ENCODE peak calls at places on chromosome 5, in four cellular contexts. One of them, this sample, is unnamed.

GRCh38 chr5:55360190-55360589 is 52.4 kb downstream of the MTREX start:
- DNase-seq in stimulated activated CD4-positive, alpha-beta T cell treated with anti-CD3 and anti-CD28 coated beads, Interleukin-1b, Interleukin-23, amount 100 ng/mL, for 1 hour: no peak
- DNase-seq in non-pigmented ciliary epithelial cell: no peak
- DNase-seq in effector CD8-positive, alpha-beta T cell: no peak
- DNase-seq in this sample: no peak

GRCh38 chr5:172492097-172492840 is 37.9 kb upstream of the SH3PXD2B start:
- DNase-seq in effector CD8-positive, alpha-beta T cell: no peak
- DNase-seq in non-pigmented ciliary epithelial cell: no peak
- DNase-seq in stimulated activated CD4-positive, alpha-beta T cell treated with anti-CD3 and anti-CD28 coated beads, Interleukin-1b, Interleukin-23, amount 100 ng/mL, for 1 hour: no peak
- DNase-seq in this sample: no peak

GRCh38 chr5:160923927-160924705 is 72.1 kb upstream of the ATP10B start:
- DNase-seq in non-pigmented ciliary epithelial cell: no peak
- DNase-seq in stimulated activated CD4-positive, alpha-beta T cell treated with anti-CD3 and anti-CD28 coated beads, Interleukin-1b, Interleukin-23, amount 100 ng/mL, for 1 hour: no peak
- DNase-seq in effector CD8-positive, alpha-beta T cell: no peak
- DNase-seq in this sample: peak; percentile 26

GRCh38 chr5:13664377-13664776 is 280.1 kb downstream of the DNAH5 start:
- DNase-seq in stimulated activated CD4-positive, alpha-beta T cell treated with anti-CD3 and anti-CD28 coated beads, Interleukin-1b, Interleukin-23, amount 100 ng/mL, for 1 hour: no peak
- DNase-seq in non-pigmented ciliary epithelial cell: peak; percentile 87
- DNase-seq in effector CD8-positive, alpha-beta T cell: no peak
- DNase-seq in this sample: no peak

GRCh38 chr5:142095651-142096330 is 12.8 kb upstream of the NDFIP1 start:
- DNase-seq in effector CD8-positive, alpha-beta T cell: peak; percentile 62
- DNase-seq in stimulated activated CD4-positive, alpha-beta T cell treated with anti-CD3 and anti-CD28 coated beads, Interleukin-1b, Interleukin-23, amount 100 ng/mL, for 1 hour: peak; percentile 50
- DNase-seq in non-pigmented ciliary epithelial cell: no peak
- DNase-seq in this sample: no peak

GRCh38 chr5:109837226-109837861 is 147.6 kb downstream of the MAN2A1 start:
- DNase-seq in effector CD8-positive, alpha-beta T cell: no peak
- DNase-seq in stimulated activated CD4-positive, alpha-beta T cell treated with anti-CD3 and anti-CD28 coated beads, Interleukin-1b, Interleukin-23, amount 100 ng/mL, for 1 hour: no peak
- DNase-seq in non-pigmented ciliary epithelial cell: no peak
- DNase-seq in this sample: no peak

GRCh38 chr5:180670586-180671359 is 21.4 kb upstream of the FLT4 start:
- DNase-seq in non-pigmented ciliary epithelial cell: peak; percentile 18
- DNase-seq in effector CD8-positive, alpha-beta T cell: no peak
- DNase-seq in stimulated activated CD4-positive, alpha-beta T cell treated with anti-CD3 and anti-CD28 coated beads, Interleukin-1b, Interleukin-23, amount 100 ng/mL, for 1 hour: peak; percentile 27
- DNase-seq in this sample: no peak

GRCh38 chr5:157271740-157272271 is 5.9 kb downstream of the CYFIP2 start:
- DNase-seq in stimulated activated CD4-positive, alpha-beta T cell treated with anti-CD3 and anti-CD28 coated beads, Interleukin-1b, Interleukin-23, amount 100 ng/mL, for 1 hour: no peak
- DNase-seq in effector CD8-positive, alpha-beta T cell: peak; percentile 70
- DNase-seq in non-pigmented ciliary epithelial cell: no peak
- DNase-seq in this sample: no peak

GRCh38 chr5:36444582-36444999 is 142.9 kb upstream of the RANBP3L start:
- DNase-seq in effector CD8-positive, alpha-beta T cell: no peak
- DNase-seq in non-pigmented ciliary epithelial cell: no peak
- DNase-seq in stimulated activated CD4-positive, alpha-beta T cell treated with anti-CD3 and anti-CD28 coated beads, Interleukin-1b, Interleukin-23, amount 100 ng/mL, for 1 hour: no peak
- DNase-seq in this sample: no peak

GRCh38 chr5:120985526-120985925 is 521.4 kb downstream of the PRR16 start:
- DNase-seq in stimulated activated CD4-positive, alpha-beta T cell treated with anti-CD3 and anti-CD28 coated beads, Interleukin-1b, Interleukin-23, amount 100 ng/mL, for 1 hour: no peak
- DNase-seq in effector CD8-positive, alpha-beta T cell: no peak
- DNase-seq in non-pigmented ciliary epithelial cell: no peak
- DNase-seq in this sample: no peak

GRCh38 chr5:43780586-43780985 is 177.6 kb downstream of the NNT start:
- DNase-seq in effector CD8-positive, alpha-beta T cell: no peak
- DNase-seq in stimulated activated CD4-positive, alpha-beta T cell treated with anti-CD3 and anti-CD28 coated beads, Interleukin-1b, Interleukin-23, amount 100 ng/mL, for 1 hour: no peak
- DNase-seq in non-pigmented ciliary epithelial cell: no peak
- DNase-seq in this sample: no peak

GRCh38 chr5:148586796-148587195 is 67.5 kb downstream of the HTR4 start:
- DNase-seq in stimulated activated CD4-positive, alpha-beta T cell treated with anti-CD3 and anti-CD28 coated beads, Interleukin-1b, Interleukin-23, amount 100 ng/mL, for 1 hour: no peak
- DNase-seq in effector CD8-positive, alpha-beta T cell: no peak
- DNase-seq in non-pigmented ciliary epithelial cell: no peak
- DNase-seq in this sample: no peak

GRCh38 chr5:157312492-157312891 is 46.6 kb downstream of the CYFIP2 start:
- DNase-seq in effector CD8-positive, alpha-beta T cell: peak; percentile 44
- DNase-seq in stimulated activated CD4-positive, alpha-beta T cell treated with anti-CD3 and anti-CD28 coated beads, Interleukin-1b, Interleukin-23, amount 100 ng/mL, for 1 hour: peak; percentile 29
- DNase-seq in non-pigmented ciliary epithelial cell: peak; percentile 42
- DNase-seq in this sample: peak; percentile 52

GRCh38 chr5:140672455-140673186 is 755 bp downstream of the DND1 start:
- DNase-seq in stimulated activated CD4-positive, alpha-beta T cell treated with anti-CD3 and anti-CD28 coated beads, Interleukin-1b, Interleukin-23, amount 100 ng/mL, for 1 hour: no peak
- DNase-seq in non-pigmented ciliary epithelial cell: no peak
- DNase-seq in effector CD8-positive, alpha-beta T cell: no peak
- DNase-seq in this sample: no peak

GRCh38 chr5:78518365-78519197 is 130.0 kb downstream of the LHFPL2 start:
- DNase-seq in stimulated activated CD4-positive, alpha-beta T cell treated with anti-CD3 and anti-CD28 coated beads, Interleukin-1b, Interleukin-23, amount 100 ng/mL, for 1 hour: no peak
- DNase-seq in effector CD8-positive, alpha-beta T cell: no peak
- DNase-seq in non-pigmented ciliary epithelial cell: peak; percentile 74
- DNase-seq in this sample: no peak

GRCh38 chr5:77812926-77813589 is 36.9 kb upstream of the TBCA start:
- DNase-seq in effector CD8-positive, alpha-beta T cell: no peak
- DNase-seq in non-pigmented ciliary epithelial cell: no peak
- DNase-seq in stimulated activated CD4-positive, alpha-beta T cell treated with anti-CD3 and anti-CD28 coated beads, Interleukin-1b, Interleukin-23, amount 100 ng/mL, for 1 hour: no peak
- DNase-seq in this sample: no peak

GRCh38 chr5:178387061-178387855 is 154.7 kb upstream of the PHYKPL start:
- DNase-seq in effector CD8-positive, alpha-beta T cell: no peak
- DNase-seq in stimulated activated CD4-positive, alpha-beta T cell treated with anti-CD3 and anti-CD28 coated beads, Interleukin-1b, Interleukin-23, amount 100 ng/mL, for 1 hour: no peak
- DNase-seq in non-pigmented ciliary epithelial cell: no peak
- DNase-seq in this sample: no peak

GRCh38 chr5:111115229-111115628 is 23.1 kb downstream of the WDR36 start:
- DNase-seq in effector CD8-positive, alpha-beta T cell: no peak
- DNase-seq in stimulated activated CD4-positive, alpha-beta T cell treated with anti-CD3 and anti-CD28 coated beads, Interleukin-1b, Interleukin-23, amount 100 ng/mL, for 1 hour: no peak
- DNase-seq in non-pigmented ciliary epithelial cell: no peak
- DNase-seq in this sample: no peak

GRCh38 chr5:134131578-134132350 is 17.3 kb downstream of the TCF7 start:
- DNase-seq in stimulated activated CD4-positive, alpha-beta T cell treated with anti-CD3 and anti-CD28 coated beads, Interleukin-1b, Interleukin-23, amount 100 ng/mL, for 1 hour: no peak
- DNase-seq in non-pigmented ciliary epithelial cell: no peak
- DNase-seq in effector CD8-positive, alpha-beta T cell: no peak
- DNase-seq in this sample: no peak

GRCh38 chr5:143132739-143133138 is 270.7 kb downstream of the NR3C1 start:
- DNase-seq in stimulated activated CD4-positive, alpha-beta T cell treated with anti-CD3 and anti-CD28 coated beads, Interleukin-1b, Interleukin-23, amount 100 ng/mL, for 1 hour: no peak
- DNase-seq in non-pigmented ciliary epithelial cell: no peak
- DNase-seq in effector CD8-positive, alpha-beta T cell: no peak
- DNase-seq in this sample: no peak

GRCh38 chr5:83589786-83590185 is 118.2 kb downstream of the VCAN start:
- DNase-seq in effector CD8-positive, alpha-beta T cell: no peak
- DNase-seq in non-pigmented ciliary epithelial cell: no peak
- DNase-seq in stimulated activated CD4-positive, alpha-beta T cell treated with anti-CD3 and anti-CD28 coated beads, Interleukin-1b, Interleukin-23, amount 100 ng/mL, for 1 hour: no peak
- DNase-seq in this sample: no peak

GRCh38 chr5:84382363-84383295 is 2.1 kb downstream of the EDIL3 start:
- DNase-seq in non-pigmented ciliary epithelial cell: no peak
- DNase-seq in effector CD8-positive, alpha-beta T cell: no peak
- DNase-seq in stimulated activated CD4-positive, alpha-beta T cell treated with anti-CD3 and anti-CD28 coated beads, Interleukin-1b, Interleukin-23, amount 100 ng/mL, for 1 hour: no peak
- DNase-seq in this sample: no peak

GRCh38 chr5:124457101-124457500 is 289.3 kb downstream of the ZNF608 start:
- DNase-seq in stimulated activated CD4-positive, alpha-beta T cell treated with anti-CD3 and anti-CD28 coated beads, Interleukin-1b, Interleukin-23, amount 100 ng/mL, for 1 hour: no peak
- DNase-seq in non-pigmented ciliary epithelial cell: no peak
- DNase-seq in effector CD8-positive, alpha-beta T cell: no peak
- DNase-seq in this sample: no peak

GRCh38 chr5:102229685-102230084 is 66.4 kb downstream of the SLCO4C1 start:
- DNase-seq in non-pigmented ciliary epithelial cell: no peak
- DNase-seq in effector CD8-positive, alpha-beta T cell: no peak
- DNase-seq in stimulated activated CD4-positive, alpha-beta T cell treated with anti-CD3 and anti-CD28 coated beads, Interleukin-1b, Interleukin-23, amount 100 ng/mL, for 1 hour: no peak
- DNase-seq in this sample: no peak

GRCh38 chr5:109413463-109413862 is 3.7 kb upstream of the PJA2 start:
- DNase-seq in stimulated activated CD4-positive, alpha-beta T cell treated with anti-CD3 and anti-CD28 coated beads, Interleukin-1b, Interleukin-23, amount 100 ng/mL, for 1 hour: no peak
- DNase-seq in effector CD8-positive, alpha-beta T cell: no peak
- DNase-seq in non-pigmented ciliary epithelial cell: no peak
- DNase-seq in this sample: no peak

GRCh38 chr5:166716856-166717492 is 1574.5 kb upstream of the WWC1 start:
- DNase-seq in non-pigmented ciliary epithelial cell: no peak
- DNase-seq in stimulated activated CD4-positive, alpha-beta T cell treated with anti-CD3 and anti-CD28 coated beads, Interleukin-1b, Interleukin-23, amount 100 ng/mL, for 1 hour: no peak
- DNase-seq in effector CD8-positive, alpha-beta T cell: no peak
- DNase-seq in this sample: no peak

GRCh38 chr5:98769256-98770157 is 4.0 kb upstream of the RGMB start:
- DNase-seq in stimulated activated CD4-positive, alpha-beta T cell treated with anti-CD3 and anti-CD28 coated beads, Interleukin-1b, Interleukin-23, amount 100 ng/mL, for 1 hour: no peak
- DNase-seq in non-pigmented ciliary epithelial cell: no peak
- DNase-seq in effector CD8-positive, alpha-beta T cell: no peak
- DNase-seq in this sample: no peak

GRCh38 chr5:110088676-110089436 is 399.1 kb downstream of the MAN2A1 start:
- DNase-seq in non-pigmented ciliary epithelial cell: no peak
- DNase-seq in stimulated activated CD4-positive, alpha-beta T cell treated with anti-CD3 and anti-CD28 coated beads, Interleukin-1b, Interleukin-23, amount 100 ng/mL, for 1 hour: no peak
- DNase-seq in effector CD8-positive, alpha-beta T cell: no peak
- DNase-seq in this sample: no peak

GRCh38 chr5:91500758-91501157 is 117.6 kb upstream of the ARRDC3 start:
- DNase-seq in non-pigmented ciliary epithelial cell: no peak
- DNase-seq in effector CD8-positive, alpha-beta T cell: no peak
- DNase-seq in stimulated activated CD4-positive, alpha-beta T cell treated with anti-CD3 and anti-CD28 coated beads, Interleukin-1b, Interleukin-23, amount 100 ng/mL, for 1 hour: no peak
- DNase-seq in this sample: no peak

GRCh38 chr5:134051305-134051704 is 46.5 kb upstream of the VDAC1 start:
- DNase-seq in stimulated activated CD4-positive, alpha-beta T cell treated with anti-CD3 and anti-CD28 coated beads, Interleukin-1b, Interleukin-23, amount 100 ng/mL, for 1 hour: no peak
- DNase-seq in non-pigmented ciliary epithelial cell: no peak
- DNase-seq in effector CD8-positive, alpha-beta T cell: no peak
- DNase-seq in this sample: no peak

GRCh38 chr5:174599992-174600391 is 124.4 kb upstream of the MSX2 start:
- DNase-seq in effector CD8-positive, alpha-beta T cell: no peak
- DNase-seq in stimulated activated CD4-positive, alpha-beta T cell treated with anti-CD3 and anti-CD28 coated beads, Interleukin-1b, Interleukin-23, amount 100 ng/mL, for 1 hour: no peak
- DNase-seq in non-pigmented ciliary epithelial cell: no peak
- DNase-seq in this sample: no peak

This sample was measured in D721Med.